ENCODE peak calls at places on chromosomes 7 and 10, in seven cellular contexts. M is fibroblast of pulmonary artery, Z is heart left ventricle, Y is stomach, S is transverse colon, C is osteocyte, F is bronchial epithelial cell. G is an unnamed sample.

GRCh38 chr10:34494012-34494411 is 321.1 kb downstream of the PARD3 start:
- DNase-seq in M (peak; percentile 48), Z (no peak), Y (no peak), S (no peak), C (no peak), F (peak; percentile 79), G (no peak)

GRCh38 chr7:128888756-128889095 is 21.8 kb downstream of the KCP start:
- DNase-seq in M (no peak), Z (no peak), Y (no peak), S (no peak), C (no peak), F (no peak), G (no peak)

GRCh38 chr7:89049043-89049442 is 253.5 kb upstream of the TEX47 start:
- DNase-seq in M (no peak), Z (no peak), Y (no peak), S (no peak), C (no peak), F (peak; percentile 17), G (no peak)

GRCh38 chr7:21941570-21942224 is 4.0 kb downstream of the CDCA7L start:
- DNase-seq in M (peak; percentile 26), Z (no peak), Y (peak; percentile 57), S (no peak), C (no peak), F (peak; percentile 76), G (no peak)

GRCh38 chr7:124101173-124101768 is 68.4 kb upstream of the TMEM229A start:
- DNase-seq in M (peak; percentile 54), Z (no peak), Y (peak; percentile 35), S (no peak), C (no peak), F (peak; percentile 17), G (no peak)

GRCh38 chr7:139648941-139649425 is 125.5 kb downstream of the CLEC2L start:
- DNase-seq in M (no peak), Z (peak; percentile 39), Y (peak; percentile 41), S (peak; percentile 64), C (no peak), F (no peak), G (no peak)

GRCh38 chr10:71752391-71753090 is 20.8 kb downstream of the VSIR start:
- DNase-seq in M (no peak), Z (no peak), Y (no peak), S (peak; percentile 70), C (no peak), F (no peak), G (no peak)

GRCh38 chr10:69643779-69644657 is 14.0 kb downstream of the FAM241B start:
- DNase-seq in M (no peak), Z (no peak), Y (no peak), S (no peak), C (no peak), F (no peak), G (no peak)

GRCh38 chr7:37354661-37355131 is 94.0 kb downstream of the ELMO1 start:
- DNase-seq in M (peak; percentile 73), Z (peak; percentile 81), Y (no peak), S (peak; percentile 35), C (no peak), F (no peak), G (no peak)

GRCh38 chr7:53418834-53419482 is 383.5 kb downstream of the POM121L12 start:
- DNase-seq in M (no peak), Z (no peak), Y (no peak), S (no peak), C (no peak), F (no peak), G (no peak)

GRCh38 chr10:60576130-60577069 is 186.7 kb upstream of the ANK3 start:
- DNase-seq in M (no peak), Z (no peak), Y (no peak), S (no peak), C (no peak), F (no peak), G (no peak)

GRCh38 chr10:112765717-112766235 is 184.3 kb upstream of the TCF7L2 start:
- DNase-seq in M (no peak), Z (no peak), Y (no peak), S (no peak), C (no peak), F (no peak), G (no peak)

GRCh38 chr7:7662527-7662926 is 22.0 kb downstream of the UMAD1 start:
- DNase-seq in M (no peak), Z (no peak), Y (no peak), S (no peak), C (no peak), F (no peak), G (no peak)

GRCh38 chr10:58627392-58627791 is 114.7 kb downstream of the BICC1 start:
- DNase-seq in M (no peak), Z (no peak), Y (no peak), S (no peak), C (no peak), F (no peak), G (no peak)

GRCh38 chr10:99369126-99369525 is 40.0 kb downstream of the CNNM1 start:
- DNase-seq in M (no peak), Z (no peak), Y (no peak), S (no peak), C (no peak), F (no peak), G (no peak)

GRCh38 chr7:44286182-44286617 is 39.2 kb downstream of the CAMK2B start:
- DNase-seq in M (no peak), Z (peak; percentile 18), Y (peak; percentile 17), S (peak; percentile 3), C (peak; percentile 73), F (no peak), G (peak; percentile 6)

GRCh38 chr10:310976-311639 is 175.9 kb downstream of the ZMYND11 start:
- DNase-seq in M (no peak), Z (no peak), Y (no peak), S (no peak), C (peak; percentile 75), F (no peak), G (no peak)

GRCh38 chr7:100091411-100092181 is 2.8 kb downstream of the COPS6 start:
- DNase-seq in M (no peak), Z (no peak), Y (no peak), S (no peak), C (no peak), F (peak; percentile 22), G (no peak)

GRCh38 chr7:152459724-152460251 is 24.0 kb upstream of the KMT2C start:
- DNase-seq in M (no peak), Z (no peak), Y (no peak), S (peak; percentile 14), C (no peak), F (no peak), G (no peak)

GRCh38 chr7:105653441-105654005 is 72.2 kb upstream of the EFCAB10 start:
- DNase-seq in M (no peak), Z (no peak), Y (peak; percentile 60), S (no peak), C (no peak), F (no peak), G (no peak)

GRCh38 chr7:82185443-82185842 is 258.1 kb downstream of the CACNA2D1 start:
- DNase-seq in M (no peak), Z (no peak), Y (no peak), S (no peak), C (no peak), F (no peak), G (no peak)

GRCh38 chr7:129949292-129950133 is 3.2 kb downstream of the UBE2H start:
- DNase-seq in M (peak; percentile 90), Z (no peak), Y (no peak), S (peak; percentile 32), C (no peak), F (peak; percentile 96), G (peak; percentile 17)

GRCh38 chr7:102412548-102412947 is 16.4 kb downstream of the PRKRIP1 start:
- DNase-seq in M (peak; percentile 39), Z (peak; percentile 35), Y (no peak), S (peak; percentile 37), C (no peak), F (no peak), G (no peak)

GRCh38 chr10:28796606-28797512 is 119.5 kb downstream of the BAMBI start:
- DNase-seq in M (peak; percentile 93), Z (peak; percentile 79), Y (peak; percentile 34), S (peak; percentile 24), C (no peak), F (no peak), G (no peak)

GRCh38 chr7:90552521-90552920 is 43.6 kb upstream of the CDK14 start:
- DNase-seq in M (peak; percentile 61), Z (no peak), Y (no peak), S (no peak), C (no peak), F (peak; percentile 57), G (no peak)
- TF ChIP-seq CTCF in M (peak; percentile 31), Z (peak; percentile 59), Y (no peak), S (no peak), C (peak; percentile 55), F (no peak), G (no peak)

DNA sequence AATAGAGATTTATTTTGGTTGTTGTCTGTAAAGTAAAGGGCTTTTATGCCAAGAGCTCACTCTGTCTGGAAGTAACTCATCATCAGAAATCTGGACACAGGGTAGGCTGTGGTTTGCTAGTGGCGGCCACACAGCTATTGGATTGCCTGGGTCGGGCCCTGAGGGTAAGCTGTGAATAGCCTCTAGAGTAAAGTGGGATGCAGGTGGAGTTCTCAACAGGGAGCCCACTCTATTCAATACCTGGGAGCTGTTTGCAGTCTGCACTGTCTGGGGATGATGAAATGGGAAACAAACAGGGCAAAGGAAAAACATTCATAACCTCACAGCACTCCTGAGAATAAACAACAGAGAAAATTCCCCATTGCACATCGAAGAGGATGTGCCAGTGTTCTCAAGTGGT is 582.6 kb downstream of the CALN1 start:
- DNase-seq in M (no peak), Z (no peak), Y (no peak), S (no peak), C (no peak), F (no peak), G (no peak)
- TF ChIP-seq CTCF in M (no peak), Z (no peak), Y (no peak), S (no peak), C (no peak), F (no peak), G (no peak)

GRCh38 chr10:13054844-13055243 is 45.1 kb upstream of the OPTN start:
- DNase-seq in M (no peak), Z (no peak), Y (no peak), S (no peak), C (no peak), F (no peak), G (no peak)

GRCh38 chr10:13053794-13054462 is 46.0 kb upstream of the OPTN start:
- DNase-seq in M (no peak), Z (no peak), Y (no peak), S (no peak), C (peak; percentile 53), F (peak; percentile 75), G (no peak)

GRCh38 chr10:13051126-13051694 is 48.8 kb upstream of the OPTN start:
- DNase-seq in M (no peak), Z (no peak), Y (no peak), S (no peak), C (peak; percentile 53), F (no peak), G (no peak)

GRCh38 chr10:13056461-13057077 is 43.4 kb upstream of the OPTN start:
- DNase-seq in M (peak; percentile 31), Z (no peak), Y (no peak), S (no peak), C (no peak), F (peak; percentile 30), G (no peak)
- TF ChIP-seq CTCF in M (peak; percentile 56), Z (peak; percentile 44), Y (no peak), S (no peak), C (peak; percentile 76), F (peak; percentile 54), G (no peak)

DNA sequence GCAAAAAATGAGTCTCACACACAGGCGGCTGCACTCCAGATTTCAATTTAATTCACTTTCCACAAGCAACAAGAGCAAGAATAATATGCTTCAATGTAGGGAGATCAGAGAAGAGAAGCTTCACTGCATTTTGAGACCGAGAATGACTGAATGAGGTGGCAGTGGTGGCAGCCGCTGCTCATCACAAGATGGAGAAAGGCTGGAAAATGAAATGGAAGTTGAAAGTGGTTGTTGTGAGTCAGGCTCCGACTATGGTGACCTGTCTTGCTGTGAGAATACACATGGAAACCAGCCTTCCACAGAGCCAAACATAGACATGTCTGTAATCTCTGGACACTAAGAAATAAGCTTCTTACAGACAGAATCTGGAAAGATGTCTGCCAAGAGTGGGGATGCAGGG is 499.6 kb upstream of the LRRN3 start:
- DNase-seq in M (no peak), Z (no peak), Y (no peak), S (no peak), C (no peak), F (no peak), G (no peak)
- TF ChIP-seq CTCF in M (no peak), Z (no peak), Y (no peak), S (no peak), C (no peak), F (no peak), G (no peak)

G was measured in activated B cell treated with CpG ODN at 0.5 μM for 24 hours.